ENCODE peak calls at places on chromosomes 11 and 22, in nine cellular contexts. C is AG08396; K is astrocyte of the hippocampus; A is iPS DF 6.9; V is Right ventricle myocardium superior; M is RKO; O is colonic mucosa; Y is SJSA1; P is stimulated activated CD4-positive, alpha-beta T cell treated with anti-CD3 and anti-CD28 coated beads, Interleukin-4, amount 100 ng/mL, for 48 hours. S is an unnamed sample.

GRCh38 chr11:1238767-1239595 is 16.1 kb downstream of the MUC5B start:
- DNase-seq in Y (no peak), P (no peak), M (no peak), C (no peak), K (peak), O (peak), A (no peak), V (no peak), S (peak)

GRCh38 chr22:40183029-40183581 is 5.4 kb downstream of the TNRC6B start:
- DNase-seq in K (peak), P (no peak), V (no peak), A (no peak), M (no peak), O (no peak), Y (peak), C (peak), S (no peak)

GRCh38 chr11:115912484-115912945 is 408.3 kb upstream of the CADM1 start:
- DNase-seq in M (no peak), O (no peak), Y (no peak), K (peak), C (no peak), A (no peak), P (no peak), V (no peak), S (no peak)

GRCh38 chr11:37712246-37712645 is 1114.2 kb upstream of the RAG2 start:
- DNase-seq in V (no peak), K (peak), A (peak), P (no peak), O (no peak), C (no peak), Y (no peak), M (peak), S (no peak)

GRCh38 chr11:17722000-17722643 is 2.8 kb downstream of the MYOD1 start:
- DNase-seq in O (no peak), C (peak), Y (no peak), K (peak), A (no peak), M (no peak), V (peak), P (no peak), S (no peak)

GRCh38 chr11:77287136-77287535 is 14.3 kb downstream of the GDPD4 start:
- DNase-seq in V (no peak), Y (no peak), K (no peak), A (no peak), C (no peak), O (no peak), M (no peak), P (no peak), S (no peak)

GRCh38 chr22:30187726-30188407 is 58.7 kb downstream of the LIF start:
- DNase-seq in K (no peak), Y (no peak), A (no peak), M (no peak), C (peak), O (no peak), P (no peak), V (no peak), S (no peak)

GRCh38 chr22:49087163-49087562 is 740.5 kb downstream of the BRD1 start:
- DNase-seq in C (no peak), V (no peak), A (no peak), Y (no peak), M (no peak), K (no peak), O (no peak), P (no peak), S (no peak)

GRCh38 chr22:41746563-41747400 is 47.5 kb downstream of the MEI1 start:
- DNase-seq in O (peak), P (peak), V (peak), K (peak), C (peak), Y (peak), A (peak), M (peak), S (peak)

GRCh38 chr11:88188251-88189030 is 13.2 kb upstream of the RAB38 start:
- DNase-seq in V (no peak), O (no peak), A (no peak), Y (no peak), M (no peak), P (no peak), C (no peak), K (peak), S (no peak)

GRCh38 chr11:72239849-72240460 is 4.0 kb downstream of the PHOX2A start:
- DNase-seq in Y (no peak), V (peak), C (peak), O (peak), P (no peak), A (no peak), K (peak), M (no peak), S (peak)

GRCh38 chr22:50252081-50253045 is 1.3 kb upstream of the HDAC10 start:
- DNase-seq in P (peak), Y (peak), V (peak), C (peak), A (no peak), O (peak), M (peak), K (peak), S (peak)

GRCh38 chr11:66820381-66820780 is 22.9 kb upstream of the RCE1 start:
- DNase-seq in P (no peak), O (no peak), K (peak), Y (no peak), V (no peak), C (no peak), M (no peak), A (no peak), S (no peak)

GRCh38 chr11:133951484-133952198 is 5.1 kb downstream of the IGSF9B start:
- DNase-seq in C (peak), K (peak), Y (no peak), A (no peak), O (no peak), V (peak), P (no peak), M (no peak), S (no peak)

GRCh38 chr11:112176077-112176476 is 765 bp downstream of the BCO2 start:
- DNase-seq in Y (no peak), P (no peak), A (no peak), C (no peak), K (no peak), M (no peak), V (no peak), O (no peak), S (no peak)

GRCh38 chr11:115941481-115941993 is 437.3 kb upstream of the CADM1 start:
- DNase-seq in Y (peak), A (no peak), P (no peak), C (peak), K (peak), O (no peak), M (peak), V (peak), S (no peak)

GRCh38 chr11:98679673-98680072 is 341.1 kb upstream of the CNTN5 start:
- DNase-seq in A (peak), M (no peak), C (no peak), P (no peak), V (no peak), K (no peak), O (no peak), Y (no peak), S (no peak)

GRCh38 chr11:1302041-1302460 is 7.4 kb downstream of the TOLLIP start:
- DNase-seq in Y (no peak), M (no peak), K (no peak), A (no peak), C (no peak), V (no peak), P (no peak), O (peak), S (peak)

GRCh38 chr11:119720311-119720710 is 8.7 kb downstream of the NECTIN1 start:
- DNase-seq in O (no peak), V (no peak), C (no peak), M (no peak), Y (no peak), A (no peak), K (no peak), P (no peak), S (no peak)

GRCh38 chr11:85918910-85919794 is 64.0 kb downstream of the CCDC83 start:
- DNase-seq in V (no peak), C (no peak), Y (no peak), O (no peak), A (no peak), K (peak), M (no peak), P (no peak), S (no peak)

GRCh38 chr11:128342511-128343133 is 244.7 kb downstream of the ETS1 start:
- DNase-seq in A (no peak), K (no peak), V (peak), M (peak), C (peak), P (peak), O (peak), Y (peak), S (no peak)

S was measured in stomach.